ENCODE peak calls at places on chromosomes 1 and 21, in nine cellular contexts. B is Panc1, E is brain microvascular endothelial cell, J is cardiac muscle cell, H is AG09309, T is astrocyte of the spinal cord, P is GM12865, X is heart right ventricle, L is A549. F is an unnamed sample.

GRCh38 chr1:61741682-61742619 is at the start of gene PATJ:
- DNase-seq in B (no peak), H (no peak), T (peak; percentile 26), J (peak; percentile 37), X (peak; percentile 47), E (no peak), L (peak; percentile 75), P (peak; percentile 17), F (no peak)

GRCh38 chr1:203161175-203161574 is 14.5 kb downstream of the MYBPH start:
- DNase-seq in T (no peak), X (no peak), J (no peak), P (no peak), H (no peak), B (no peak), L (no peak), E (no peak), F (no peak)

GRCh38 chr1:212915245-212916091 is 34.9 kb upstream of the VASH2 start:
- DNase-seq in T (peak; percentile 54), H (no peak), J (peak; percentile 90), P (no peak), X (peak; percentile 36), L (peak; percentile 92), E (peak; percentile 31), B (no peak), F (peak; percentile 50)

GRCh38 chr1:163273766-163274441 is 47.9 kb upstream of the NUF2 start:
- DNase-seq in P (no peak), X (no peak), T (no peak), J (no peak), B (no peak), E (no peak), H (no peak), L (no peak), F (peak; percentile 77)

GRCh38 chr1:154975409-154976205 is 1.1 kb downstream of the CKS1B start:
- DNase-seq in H (no peak), J (peak; percentile 73), X (peak; percentile 63), T (peak; percentile 61), P (peak; percentile 82), E (peak; percentile 61), L (no peak), B (no peak), F (no peak)

GRCh38 chr1:12275370-12275769 is 45.5 kb downstream of the VPS13D start:
- DNase-seq in B (no peak), L (peak; percentile 35), X (peak; percentile 11), T (peak; percentile 29), E (peak; percentile 12), J (peak; percentile 46), H (no peak), P (peak; percentile 26), F (no peak)

GRCh38 chr1:150259758-150260669 is 2.4 kb downstream of the CA14 start:
- DNase-seq in J (peak; percentile 45), B (no peak), X (no peak), T (no peak), H (no peak), L (no peak), E (no peak), P (no peak), F (no peak)

GRCh38 chr1:13593511-13594131 is 10.0 kb downstream of the PDPN start:
- DNase-seq in H (peak; percentile 16), T (peak; percentile 82), L (no peak), P (no peak), E (peak; percentile 6), B (no peak), X (peak; percentile 19), J (peak; percentile 94), F (peak; percentile 20)

GRCh38 chr1:111517464-111518225 is 14.2 kb upstream of the ADORA3 start:
- DNase-seq in E (no peak), T (no peak), X (no peak), P (peak; percentile 64), L (no peak), H (no peak), B (no peak), J (no peak), F (no peak)

DNA sequence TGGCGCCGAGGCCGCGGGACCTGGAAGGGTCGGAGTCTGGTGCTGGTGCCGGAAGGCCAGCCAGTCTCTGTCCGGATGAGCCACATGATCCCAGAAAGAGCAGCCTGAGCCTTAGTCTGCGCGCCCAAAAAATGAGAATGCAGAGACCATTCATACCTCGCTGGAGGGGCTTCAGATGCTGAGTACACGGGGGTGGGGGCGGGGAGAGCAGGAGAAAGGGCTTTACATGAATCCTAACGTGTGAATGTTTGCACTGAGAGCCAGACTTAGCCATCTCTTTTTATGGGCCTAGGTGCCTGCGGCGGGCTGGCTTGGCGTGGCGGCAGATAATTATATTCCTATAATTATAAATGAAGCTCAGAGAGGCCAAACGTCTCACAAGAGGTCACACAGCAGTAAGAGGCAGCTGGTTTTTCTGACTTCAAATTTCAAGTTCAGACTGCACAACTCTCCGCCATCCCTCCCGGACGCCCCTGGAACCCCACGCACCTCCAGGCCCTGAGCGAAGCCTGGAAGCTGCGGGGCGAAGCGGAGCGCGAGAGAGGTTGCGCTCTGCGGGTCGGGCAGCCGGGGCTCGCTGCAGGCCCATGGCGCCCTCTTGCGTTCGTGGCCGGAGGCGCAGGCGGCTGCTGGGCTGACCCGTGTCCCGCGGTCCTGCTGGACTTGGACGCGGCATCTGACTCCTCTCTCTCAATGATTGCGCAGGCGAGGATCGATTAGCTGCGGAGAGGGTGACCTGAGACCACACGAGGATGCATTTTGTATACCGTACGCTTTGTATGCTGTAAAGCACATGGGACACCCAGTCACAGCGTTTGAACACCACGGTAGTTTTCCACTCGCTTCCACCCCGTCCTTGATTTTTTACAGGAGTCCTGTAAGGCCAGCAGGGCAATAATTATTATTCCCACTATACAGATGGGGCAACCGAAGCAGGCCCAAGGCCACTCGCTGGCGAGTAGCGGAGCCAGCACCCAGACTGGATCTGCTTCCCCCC is 272.5 kb downstream of the FOXD2 start:
- DNase-seq in L (peak; percentile 84), T (peak; percentile 42), P (peak; percentile 62), E (peak; percentile 44), H (no peak), B (peak; percentile 33), J (peak; percentile 62), X (peak; percentile 62), F (no peak)
- H3K4me3 ChIP-seq in L (peak overlapping the region; percentile 51), T (no peak overlapping the region), P (no peak overlapping the region), E (peak overlapping the region; percentile 40), H (peak overlapping the region; percentile 21), B (peak overlapping the region; percentile 44), J (peak overlapping the region; percentile 27), X (peak overlapping the region; percentile 49), F (peak overlapping the region; percentile 44)

DNA sequence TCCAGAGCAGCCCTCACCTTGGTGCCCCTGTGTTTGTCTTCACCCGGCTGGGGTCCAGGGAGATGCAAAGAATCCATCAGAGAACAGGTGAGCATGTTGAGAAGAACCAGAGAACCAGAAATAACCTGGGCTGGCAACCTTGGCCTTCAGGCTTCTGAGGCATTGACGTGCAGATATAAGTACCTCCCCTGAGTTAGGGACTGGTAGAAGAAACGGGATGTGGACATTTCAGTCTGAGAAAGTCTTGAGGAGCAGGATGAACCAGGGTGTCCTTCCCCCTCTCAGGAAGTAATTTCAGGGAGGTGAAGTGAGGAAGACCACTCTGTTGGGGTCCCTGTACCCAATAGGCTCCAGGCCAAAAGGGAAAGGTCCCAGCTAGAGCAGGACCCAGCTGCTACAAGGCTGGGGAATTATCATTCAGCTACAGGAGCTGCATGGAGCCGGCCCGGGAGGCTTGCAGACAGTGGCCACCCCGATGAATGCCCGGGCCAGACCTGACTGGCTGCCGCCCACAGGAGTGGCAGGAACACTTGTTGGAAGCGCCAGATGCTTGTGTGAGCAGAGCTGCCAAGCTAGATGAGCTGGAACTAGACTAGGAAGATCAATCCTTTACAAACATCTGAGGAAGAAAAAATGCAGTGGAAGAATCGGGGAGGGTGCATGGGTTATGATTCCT is 1.7 kb upstream of the AURKAIP1 start:
- DNase-seq in E (no peak), X (no peak), P (no peak), T (no peak), J (no peak), L (no peak), B (no peak), H (no peak), F (no peak)
- TF ChIP-seq CTCF in E (no peak), X (no peak), P (no peak), T (no peak), J (no peak), L (no peak), B (no peak), H (no peak), F (no peak)

GRCh38 chr21:38352536-38353219 is 95.9 kb downstream of the KCNJ15 start:
- DNase-seq in H (peak; percentile 38), P (peak; percentile 49), E (peak; percentile 68), J (peak; percentile 80), B (no peak), L (peak; percentile 47), T (peak; percentile 88), X (peak; percentile 62), F (no peak)
- H3K4me3 ChIP-seq in H (no peak overlapping the region), P (no peak overlapping the region), E (no peak overlapping the region), J (no peak overlapping the region), B (no peak overlapping the region), L (no peak overlapping the region), T (no peak overlapping the region), X (no peak overlapping the region), F (no peak overlapping the region)

GRCh38 chr21:44348861-44349260 is 4.6 kb upstream of the TRPM2 start:
- DNase-seq in J (no peak), B (no peak), H (no peak), T (no peak), L (no peak), E (no peak), X (no peak), P (no peak), F (no peak)

GRCh38 chr21:44350773-44351481 is 2.5 kb upstream of the TRPM2 start:
- DNase-seq in X (no peak), E (no peak), J (no peak), P (no peak), H (no peak), B (no peak), T (no peak), L (no peak), F (no peak)

GRCh38 chr21:44351535-44352252 is 1.7 kb upstream of the TRPM2 start:
- DNase-seq in E (no peak), J (no peak), H (no peak), P (no peak), B (no peak), T (no peak), X (no peak), L (no peak), F (no peak)

GRCh38 chr21:44349416-44349846 is 4.0 kb upstream of the TRPM2 start:
- DNase-seq in E (no peak), B (no peak), P (no peak), H (no peak), T (no peak), X (no peak), L (no peak), J (no peak), F (no peak)

DNA sequence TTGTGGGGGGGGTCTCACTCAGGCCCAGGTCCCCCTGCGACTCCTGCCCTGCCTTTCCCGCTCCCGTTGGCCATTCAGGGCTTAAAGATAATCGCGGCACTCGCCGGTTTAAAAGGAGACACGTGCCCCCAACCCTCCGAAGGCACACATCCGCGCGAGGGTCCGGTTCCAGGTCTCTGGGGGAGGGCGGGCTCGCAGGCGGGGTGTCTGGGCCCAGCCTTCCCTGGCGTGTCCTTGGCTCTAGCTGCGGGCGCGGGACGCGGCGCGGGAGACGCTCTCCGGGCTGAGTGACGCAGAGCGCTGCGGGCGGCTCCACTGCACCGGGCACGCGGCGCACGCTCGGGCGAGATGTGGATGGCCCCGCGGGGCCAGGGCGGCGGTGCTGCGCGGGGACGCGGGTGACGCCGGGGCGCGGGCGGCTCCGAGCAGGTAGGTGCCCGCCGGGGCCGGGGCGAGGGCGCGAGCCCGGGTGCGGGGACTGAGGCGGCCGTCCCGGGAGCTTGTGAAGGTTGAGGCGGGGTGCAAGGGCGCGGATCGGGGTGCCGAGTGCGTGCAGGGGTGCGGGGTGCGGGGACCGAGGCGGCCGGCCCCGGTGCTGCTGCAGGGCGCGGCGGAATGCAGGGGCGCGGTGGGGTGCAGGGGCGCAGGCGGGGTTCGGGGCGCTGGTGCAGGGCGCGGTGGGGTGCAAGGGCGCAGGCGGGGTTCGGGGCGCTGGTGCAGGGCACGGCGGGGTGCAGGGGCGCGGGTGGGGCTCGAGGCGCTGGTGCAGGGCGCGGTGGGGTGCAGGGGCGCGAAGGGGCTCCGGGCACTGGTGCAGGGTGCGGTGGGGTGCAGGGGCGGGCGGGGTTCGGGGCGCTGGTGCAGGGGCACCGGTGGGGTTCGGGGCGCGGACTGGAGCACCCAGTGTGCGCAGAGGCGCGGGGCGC is 3.3 kb upstream of the TRPM2 start:
- DNase-seq in J (no peak), X (no peak), T (no peak), L (no peak), E (no peak), B (no peak), P (no peak), H (no peak), F (no peak)
- TF ChIP-seq CTCF in J (no peak), X (no peak), T (no peak), L (no peak), E (no peak), B (no peak), P (no peak), H (no peak), F (no peak)

F was measured in epithelial cell of proximal tubule.